ENCODE peak calls at places on chromosome 2, in four cellular contexts. P is endothelial cell of umbilical vein, V is prostate gland, T is HepG2. O is an unnamed sample.

GRCh38 chr2:232890896-232891601 is 21.0 kb downstream of the SNORC start:
- DNase-seq in V (peak; percentile 78), T (no peak), P (peak; percentile 26), O (no peak)

GRCh38 chr2:233850745-233851144 is 3.6 kb downstream of the HJURP start:
- DNase-seq in P (no peak), T (no peak), V (no peak), O (no peak)

GRCh38 chr2:86072271-86072858 is 33.3 kb downstream of the POLR1A start:
- DNase-seq in T (no peak), P (peak; percentile 84), V (peak; percentile 78), O (no peak)

GRCh38 chr2:9770308-9771100 is 72.8 kb upstream of the TAF1B start:
- DNase-seq in P (peak; percentile 51), V (peak; percentile 71), T (peak; percentile 76), O (peak; percentile 86)

GRCh38 chr2:33186937-33187336 is 240.2 kb downstream of the LTBP1 start:
- DNase-seq in P (no peak), V (no peak), T (no peak), O (no peak)

GRCh38 chr2:216023055-216023648 is 9.8 kb upstream of the MREG start:
- DNase-seq in P (peak; percentile 62), T (peak; percentile 66), V (peak; percentile 23), O (no peak)

GRCh38 chr2:180523629-180524340 is 456.6 kb upstream of the UBE2E3 start:
- DNase-seq in T (no peak), V (no peak), P (peak; percentile 91), O (no peak)

GRCh38 chr2:88828397-88829137 is 137.1 kb downstream of the RPIA start:
- DNase-seq in P (peak; percentile 81), V (no peak), T (no peak), O (no peak)

GRCh38 chr2:25817006-25817405 is 61.3 kb downstream of the ASXL2 start:
- DNase-seq in P (no peak), V (no peak), T (no peak), O (no peak)

GRCh38 chr2:182649316-182649715 is 66.7 kb upstream of the DNAJC10 start:
- DNase-seq in T (peak; percentile 57), P (peak; percentile 49), V (no peak), O (no peak)

GRCh38 chr2:172246649-172247048 is 143.9 kb upstream of the DLX2 start:
- DNase-seq in T (peak; percentile 49), P (peak; percentile 53), V (no peak), O (no peak)

GRCh38 chr2:195407782-195408181 is 249.2 kb upstream of the SLC39A10 start:
- DNase-seq in T (no peak), V (no peak), P (no peak), O (no peak)

GRCh38 chr2:46381871-46382270 is 84.7 kb downstream of the EPAS1 start:
- DNase-seq in T (no peak), V (no peak), P (no peak), O (no peak)

GRCh38 chr2:20868377-20868776 is 45.5 kb upstream of the LDAH start:
- DNase-seq in P (no peak), V (no peak), T (no peak), O (no peak)

GRCh38 chr2:207926133-207927076 is 98.9 kb downstream of the PLEKHM3 start:
- DNase-seq in P (peak; percentile 59), T (peak; percentile 96), V (peak; percentile 51), O (peak; percentile 90)

GRCh38 chr2:149561309-149561926 is 26.2 kb downstream of the MMADHC start:
- DNase-seq in P (peak; percentile 57), V (peak; percentile 28), T (peak; percentile 35), O (no peak)

GRCh38 chr2:151182396-151182795 is 79.3 kb downstream of the RBM43 start:
- DNase-seq in T (no peak), P (no peak), V (no peak), O (no peak)

GRCh38 chr2:85900366-85900765 is 11.6 kb upstream of the ST3GAL5 start:
- DNase-seq in P (no peak), V (no peak), T (no peak), O (no peak)

GRCh38 chr2:102753563-102754159 is 8.2 kb upstream of the TMEM182 start:
- DNase-seq in P (peak; percentile 54), T (peak; percentile 77), V (peak; percentile 19), O (no peak)

GRCh38 chr2:47888581-47889280 is 17.6 kb downstream of the FBXO11 start:
- DNase-seq in P (no peak), V (no peak), T (no peak), O (no peak)

GRCh38 chr2:149125031-149125725 is 86.7 kb downstream of the LYPD6B start:
- DNase-seq in V (peak; percentile 21), P (no peak), T (peak; percentile 64), O (no peak)

GRCh38 chr2:63189026-63189425 is 138.4 kb downstream of the OTX1 start:
- DNase-seq in P (peak; percentile 39), T (peak; percentile 71), V (no peak), O (no peak)

GRCh38 chr2:102185347-102185746 is 1.5 kb upstream of the IL1RL2 start:
- DNase-seq in T (no peak), V (no peak), P (peak; percentile 62), O (no peak)

GRCh38 chr2:130390460-130391057 is 34.7 kb downstream of the PTPN18 start:
- DNase-seq in T (no peak), V (peak; percentile 41), P (no peak), O (peak; percentile 72)
- H3K4me3 ChIP-seq in T (peak overlapping the region; percentile 82), V (peak overlapping the region; percentile 70), P (peak overlapping the region; percentile 68), O (peak overlapping the region; percentile 61)

GRCh38 chr2:162317910-162318279 is 589 bp downstream of the IFIH1 start:
- DNase-seq in T (no peak), P (peak; percentile 44), V (peak; percentile 25), O (no peak)

GRCh38 chr2:162312853-162313252 is 5.6 kb downstream of the IFIH1 start:
- DNase-seq in T (no peak), V (no peak), P (no peak), O (no peak)

GRCh38 chr2:162317058-162317742 is 1.3 kb downstream of the IFIH1 start:
- DNase-seq in T (no peak), P (no peak), V (no peak), O (no peak)

GRCh38 chr2:162316590-162316989 is 1.9 kb downstream of the IFIH1 start:
- DNase-seq in P (no peak), V (no peak), T (no peak), O (no peak)

GRCh38 chr2:162318280-162319222 is at the start of gene IFIH1:
- DNase-seq in P (peak; percentile 88), V (peak; percentile 88), T (peak; percentile 91), O (peak; percentile 94)
- TF ChIP-seq POLR2AphosphoS5 in P (no peak), V (peak; percentile 77), T (no peak), O (peak; percentile 37)

DNA sequence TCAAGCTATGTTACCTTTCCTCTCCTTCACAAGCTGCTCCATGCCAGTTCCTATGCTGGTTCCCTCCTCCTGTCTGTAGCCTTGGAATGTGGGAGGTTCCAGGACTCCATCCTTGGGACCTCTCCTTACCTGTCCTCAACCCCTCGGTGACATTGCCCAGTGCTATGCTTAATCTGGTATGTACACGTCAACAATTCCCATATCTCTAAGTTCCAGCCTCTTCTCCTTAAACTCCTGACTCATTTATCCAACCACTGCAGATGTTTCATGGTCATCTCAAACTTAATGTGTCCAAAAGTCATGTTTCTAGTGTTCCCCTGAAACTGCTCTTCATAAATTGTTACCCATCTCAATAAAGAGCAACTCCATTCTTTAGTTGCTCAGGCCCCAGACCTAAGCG is 160.8 kb downstream of the TNS1 start:
- DNase-seq in P (no peak), T (no peak), V (no peak), O (no peak)
- TF ChIP-seq POLR2A in P (no peak), T (no peak), V (no peak), O (no peak)

DNA sequence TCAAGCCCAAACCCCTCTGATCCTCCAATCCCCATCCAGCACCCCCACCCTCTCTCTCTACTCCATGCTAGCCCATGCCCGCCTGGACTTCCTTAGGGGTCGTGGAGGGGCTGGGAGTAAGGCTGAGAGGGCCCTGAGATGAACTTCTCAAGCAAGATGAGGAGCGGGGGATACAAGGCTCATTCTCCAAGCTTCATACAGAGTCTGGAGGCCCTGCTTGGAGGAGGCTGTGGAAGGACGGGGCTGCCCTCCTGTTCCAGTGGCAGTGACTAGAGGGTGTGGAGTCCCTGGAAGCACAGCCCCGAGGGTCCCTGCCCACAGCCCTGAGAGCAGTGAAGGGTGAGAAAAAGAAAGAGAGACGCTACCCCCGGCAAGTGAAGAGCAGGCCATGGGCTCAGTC is 45.6 kb downstream of the EMX1 start:
- DNase-seq in T (no peak), P (no peak), V (no peak), O (no peak)
- H3K4me3 ChIP-seq in T (no peak overlapping the region), P (no peak overlapping the region), V (no peak overlapping the region), O (no peak overlapping the region)

O was measured in sigmoid colon.